ENCODE peak calls at places on chromosomes 7 and 10, in six cellular contexts. S, I, A, G, O and W are unnamed samples.

GRCh38 chr7:127938588-127938987 is 92.6 kb downstream of the LRRC4 start:
- DNase-seq in G (no peak), I (no peak), O (no peak), S (no peak), A (no peak), W (no peak)

GRCh38 chr10:116094356-116094755 is 178.7 kb downstream of the GFRA1 start:
- DNase-seq in G (no peak), I (no peak), A (no peak), O (no peak), S (no peak), W (no peak)

GRCh38 chr7:34902181-34902580 is 135.1 kb downstream of the DPY19L1 start:
- DNase-seq in A (no peak), I (no peak), G (no peak), O (no peak), S (no peak), W (no peak)

GRCh38 chr7:92615861-92616260 is 25.7 kb upstream of the FAM133B start:
- DNase-seq in G (no peak), O (no peak), S (no peak), I (no peak), A (no peak), W (no peak)

GRCh38 chr7:142909921-142910521 is 23.5 kb downstream of the TRPV5 start:
- DNase-seq in G (no peak), A (no peak), S (no peak), O (no peak), I (no peak), W (no peak)

GRCh38 chr7:22208806-22209205 is 148.1 kb downstream of the RAPGEF5 start:
- DNase-seq in I (no peak), A (no peak), S (no peak), O (no peak), G (no peak), W (no peak)

GRCh38 chr10:86205086-86205760 is 161.4 kb downstream of the GRID1 start:
- DNase-seq in G (no peak), A (no peak), I (no peak), O (no peak), S (no peak), W (no peak)

GRCh38 chr7:3592438-3593134 is 291.5 kb downstream of the SDK1 start:
- DNase-seq in S (peak; percentile 13), O (no peak), G (no peak), I (no peak), A (no peak), W (no peak)

GRCh38 chr7:7820409-7820808 is 102.0 kb upstream of the RPA3 start:
- DNase-seq in I (no peak), A (no peak), O (no peak), S (no peak), G (no peak), W (no peak)

GRCh38 chr10:101380353-101381017 is 26.5 kb downstream of the BTRC start:
- DNase-seq in A (no peak), S (no peak), G (no peak), O (no peak), I (no peak), W (no peak)

GRCh38 chr7:24052572-24053223 is 231.3 kb upstream of the NPY start:
- DNase-seq in G (no peak), A (no peak), S (no peak), I (no peak), O (no peak), W (no peak)

GRCh38 chr7:116543664-116544063 is 18.8 kb downstream of the CAV1 start:
- DNase-seq in S (no peak), O (no peak), G (no peak), I (no peak), A (no peak), W (no peak)

GRCh38 chr7:88927-89921 is 103.1 kb upstream of the FAM20C start:
- DNase-seq in I (peak; percentile 45), S (no peak), G (no peak), O (no peak), A (no peak), W (no peak)

GRCh38 chr7:108016841-108017775 is 14.1 kb upstream of the LAMB1 start:
- DNase-seq in S (peak; percentile 55), O (no peak), A (no peak), I (no peak), G (peak; percentile 45), W (no peak)

GRCh38 chr10:89985446-89985845 is 284.1 kb downstream of the KIF20B start:
- DNase-seq in A (no peak), S (no peak), G (no peak), O (no peak), I (no peak), W (no peak)

GRCh38 chr10:127905623-127906261 is 1.2 kb upstream of the PTPRE start:
- DNase-seq in G (no peak), I (no peak), S (no peak), O (no peak), A (no peak), W (no peak)

GRCh38 chr10:93069245-93069561 is 4.5 kb upstream of the CYP26A1 start:
- DNase-seq in A (no peak), G (no peak), I (no peak), O (no peak), S (no peak), W (no peak)

GRCh38 chr10:121449457-121450045 is 148.7 kb downstream of the FGFR2 start:
- DNase-seq in G (no peak), A (no peak), I (no peak), O (peak; percentile 5), S (no peak), W (no peak)

GRCh38 chr10:6298428-6298827 is 95.7 kb downstream of the PFKFB3 start:
- DNase-seq in I (no peak), O (no peak), G (no peak), A (no peak), S (no peak), W (no peak)

GRCh38 chr7:99825873-99826272 is 1.9 kb upstream of the CYP3A43 start:
- DNase-seq in I (peak; percentile 13), G (no peak), S (no peak), A (no peak), O (no peak), W (no peak)

GRCh38 chr7:1611708-1612241 is 41.9 kb upstream of the PSMG3 start:
- DNase-seq in I (no peak), A (no peak), G (no peak), O (no peak), S (no peak), W (no peak)

GRCh38 chr10:67015225-67015624 is 89.4 kb downstream of the LRRTM3 start:
- DNase-seq in S (no peak), A (no peak), O (no peak), I (no peak), G (no peak), W (no peak)

GRCh38 chr10:43160067-43160918 is 22.0 kb downstream of the CSGALNACT2 start:
- DNase-seq in G (no peak), O (no peak), I (no peak), A (no peak), S (no peak), W (no peak)

GRCh38 chr10:43284341-43284910 is 17.6 kb upstream of the RASGEF1A start:
- DNase-seq in G (no peak), S (no peak), I (no peak), O (no peak), A (no peak), W (no peak)

GRCh38 chr10:6713120-6713519 is 133.0 kb upstream of the PRKCQ start:
- DNase-seq in S (no peak), A (no peak), I (no peak), G (no peak), O (no peak), W (no peak)

GRCh38 chr10:69089638-69090599 is 2.0 kb downstream of the SRGN start:
- DNase-seq in G (no peak), S (no peak), A (no peak), I (no peak), O (peak; percentile 65), W (no peak)
- TF ChIP-seq POLR2A in G (peak; percentile 28), S (no peak), A (peak; percentile 56), I (no peak), O (peak; percentile 58), W (peak; percentile 80)

DNA sequence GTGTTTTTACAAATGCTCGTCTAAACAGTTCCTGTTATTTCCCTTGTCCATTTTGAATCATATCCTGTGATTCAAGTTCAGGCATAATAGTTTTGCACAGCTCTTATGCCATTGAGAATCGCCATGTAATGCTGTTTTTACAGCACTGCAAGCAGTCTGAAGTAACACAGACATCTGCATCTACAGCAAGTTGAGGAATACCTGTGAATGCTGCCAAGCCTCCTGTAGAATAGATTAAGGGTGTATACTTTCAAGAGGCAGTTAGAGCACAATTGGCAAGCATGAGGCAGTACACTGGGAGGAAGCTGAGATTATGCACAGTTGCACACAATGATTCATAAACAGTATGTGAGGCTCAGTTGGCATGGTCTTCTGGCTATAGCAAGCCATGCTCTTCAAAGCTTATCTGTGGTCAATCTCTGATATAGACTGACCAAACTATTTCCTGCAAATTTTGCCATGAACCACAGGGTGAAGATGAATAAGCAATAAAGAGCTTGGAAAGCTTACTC is 121.9 kb upstream of the AKR1E2 start:
- DNase-seq in I (no peak), S (no peak), G (no peak), O (no peak), A (no peak), W (no peak)
- TF ChIP-seq POLR2AphosphoS5 in I (no peak), S (no peak), G (no peak), O (no peak), A (no peak), W (no peak)

GRCh38 chr10:60759181-60759580 is 19.1 kb upstream of the CDK1 start:
- DNase-seq in O (no peak), S (no peak), G (no peak), A (no peak), I (peak; percentile 49), W (no peak)

GRCh38 chr10:60753152-60753551 is 25.1 kb upstream of the CDK1 start:
- DNase-seq in I (no peak), O (no peak), S (no peak), A (no peak), G (no peak), W (no peak)

GRCh38 chr10:60757422-60757895 is 20.8 kb upstream of the CDK1 start:
- DNase-seq in S (no peak), G (no peak), A (no peak), I (no peak), O (no peak), W (no peak)

GRCh38 chr10:60747817-60748469 is 30.3 kb upstream of the CDK1 start:
- DNase-seq in G (no peak), O (no peak), I (no peak), S (no peak), A (no peak), W (no peak)

GRCh38 chr10:60753817-60754216 is 24.5 kb upstream of the CDK1 start:
- DNase-seq in A (no peak), G (no peak), O (no peak), S (no peak), I (no peak), W (no peak)
- TF ChIP-seq TAF1 in A (no peak), G (no peak), O (no peak), S (no peak), I (no peak), W (no peak)

GRCh38 chr7:64665980-64666674 is at the start of gene ZNF107:
- DNase-seq in G (peak; percentile 94), A (peak; percentile 66), S (peak; percentile 92), I (peak; percentile 79), O (peak; percentile 89), W (peak; percentile 77)
- TF ChIP-seq POLR2A in G (peak; percentile 90), A (peak; percentile 93), S (peak; percentile 64), I (peak; percentile 83), O (peak; percentile 90), W (peak; percentile 92)

GRCh38 chr7:148770004-148770403 is 71.3 kb downstream of the CUL1 start:
- DNase-seq in I (no peak), O (no peak), S (no peak), G (no peak), A (no peak), W (no peak)
- TF ChIP-seq POLR2AphosphoS5 in I (no peak), O (no peak), S (no peak), G (no peak), A (no peak), W (no peak)

GRCh38 chr7:6227294-6227846 is 45.1 kb downstream of the CYTH3 start:
- DNase-seq in O (no peak), S (no peak), A (no peak), I (no peak), G (no peak), W (no peak)
- TF ChIP-seq TAF1 in O (no peak), S (no peak), A (no peak), I (no peak), G (no peak), W (no peak)